ENCODE peak calls at places on chromosome X, in four cellular contexts. P, E, B and R are unnamed samples.
A peak's percentile ranks its signal among the peaks of the same experiment; 100 is the strongest.

GRCh38 chrX:134971926-134972325 is 18.9 kb upstream of the SMIM10 start:
- DNase-seq in E (no peak), P (no peak), B (no peak), R (no peak)

GRCh38 chrX:95728446-95728845 is 956.2 kb upstream of the DIAPH2 start:
- DNase-seq in B (no peak), P (no peak), E (no peak), R (no peak)

GRCh38 chrX:22340022-22340616 is 67.4 kb downstream of the CBLL2 start:
- DNase-seq in E (no peak), P (no peak), B (no peak), R (no peak)

GRCh38 chrX:1093112-1093511 is 119.3 kb downstream of the CRLF2 start:
- DNase-seq in P (no peak), E (no peak), B (no peak), R (no peak)

GRCh38 chrX:7941390-7942042 is 14.3 kb upstream of the PNPLA4 start:
- DNase-seq in E (peak; percentile 3), B (no peak), P (no peak), R (no peak)

GRCh38 chrX:106702636-106703035 is 23.9 kb upstream of the RNF128 start:
- DNase-seq in E (no peak), B (no peak), P (no peak), R (no peak)

GRCh38 chrX:2592279-2592678 is 91.5 kb upstream of the DHRSX start:
- DNase-seq in B (no peak), P (no peak), E (no peak), R (no peak)

GRCh38 chrX:45230410-45230809 is 29.7 kb upstream of the DIPK2B start:
- DNase-seq in E (no peak), B (no peak), P (no peak), R (no peak)

GRCh38 chrX:133649659-133650058 is 234.4 kb upstream of the GPC4 start:
- DNase-seq in P (no peak), E (no peak), B (peak; percentile 60), R (no peak)

GRCh38 chrX:105821471-105822081 is 763 bp upstream of the NRK start:
- DNase-seq in P (no peak), B (peak; percentile 52), E (no peak), R (no peak)

GRCh38 chrX:154548028-154548316 is 552 bp downstream of the IKBKG start:
- DNase-seq in E (no peak), B (no peak), P (no peak), R (no peak)

GRCh38 chrX:13933851-13934250 is 95.8 kb downstream of the GEMIN8 start:
- DNase-seq in B (no peak), P (no peak), E (no peak), R (no peak)

GRCh38 chrX:69107747-69108410 is 57.4 kb downstream of the PJA1 start:
- DNase-seq in B (no peak), P (no peak), E (no peak), R (no peak)

GRCh38 chrX:69109706-69110635 is 55.3 kb downstream of the PJA1 start:
- DNase-seq in B (no peak), E (no peak), P (peak; percentile 25), R (peak; percentile 28)

GRCh38 chrX:69109036-69109663 is 56.1 kb downstream of the PJA1 start:
- DNase-seq in E (no peak), P (no peak), B (no peak), R (no peak)

GRCh38 chrX:69104756-69105434 is 60.4 kb downstream of the PJA1 start:
- DNase-seq in P (no peak), B (no peak), E (peak; percentile 35), R (no peak)

DNA sequence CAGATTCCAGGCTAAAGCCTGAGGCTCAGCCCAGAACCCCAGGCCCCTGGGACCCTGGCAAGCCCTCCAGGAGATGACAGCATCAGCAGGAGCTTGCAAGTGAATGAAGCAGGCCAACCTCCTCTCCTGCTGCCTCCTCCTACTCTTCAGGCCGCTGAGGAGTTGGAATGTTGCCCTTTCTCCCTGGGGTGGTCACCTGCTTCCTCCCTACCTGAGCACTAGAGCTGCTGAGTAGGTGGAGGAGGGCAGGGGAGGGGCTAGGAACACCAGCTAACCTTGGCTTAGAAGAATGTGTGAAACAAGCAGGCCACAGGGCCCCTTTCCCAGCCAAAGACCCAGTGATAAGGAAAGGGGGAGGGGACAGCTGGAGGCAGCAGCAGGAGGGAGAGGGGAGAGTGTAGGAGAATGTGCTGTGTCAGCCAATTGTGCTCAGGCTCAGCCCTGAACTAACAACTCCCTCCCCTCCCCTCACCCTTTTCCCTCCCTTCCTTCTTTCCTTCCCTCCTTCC is 58.0 kb downstream of the PJA1 start:
- DNase-seq in P (peak; percentile 69), B (no peak), E (no peak), R (no peak)
- TF ChIP-seq CEBPB in P (no peak), B (no peak), E (no peak), R (no peak)

DNA sequence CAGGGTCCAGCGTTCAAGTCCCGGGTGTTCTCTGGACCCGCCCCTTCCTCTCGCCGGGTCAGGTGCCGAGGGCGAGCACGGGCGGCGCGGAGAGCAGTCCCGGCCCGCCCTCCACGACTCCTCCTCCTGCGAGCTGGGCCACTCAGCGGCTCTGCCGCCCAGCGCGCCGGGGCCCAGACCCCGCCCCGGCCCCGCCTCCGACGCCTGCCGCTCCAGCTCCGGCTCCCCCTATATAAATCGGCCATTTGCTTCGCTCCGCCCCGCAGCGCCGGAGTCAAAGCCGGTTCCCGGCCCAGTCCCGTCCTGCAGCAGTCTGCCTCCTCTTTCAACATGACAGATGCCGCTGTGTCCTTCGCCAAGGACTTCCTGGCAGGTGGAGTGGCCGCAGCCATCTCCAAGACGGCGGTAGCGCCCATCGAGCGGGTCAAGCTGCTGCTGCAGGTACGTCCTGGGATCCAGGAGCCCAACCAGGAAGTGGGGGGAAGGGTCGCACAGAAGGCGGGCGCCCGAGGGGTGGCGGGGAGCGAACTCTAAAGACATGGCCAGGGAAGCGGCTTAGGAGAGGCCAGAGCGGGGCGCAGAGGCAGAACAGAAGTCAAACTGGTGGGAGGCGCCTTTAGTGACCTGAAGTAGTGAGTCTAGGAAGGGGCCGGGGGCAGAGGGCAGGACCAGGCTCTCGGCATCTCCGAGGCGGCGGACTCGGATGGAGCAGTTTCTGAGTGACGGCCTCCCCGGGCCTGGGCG is at the start of gene SLC25A5:
- DNase-seq in E (peak; percentile 75), B (peak; percentile 82), P (peak; percentile 86), R (no peak)
- TF ChIP-seq POLR2A in E (peak; percentile 91), B (no peak), P (peak; percentile 99), R (peak; percentile 79)

GRCh38 chrX:10110316-10110932 is 46.4 kb upstream of the CLCN4 start:
- DNase-seq in B (no peak), E (no peak), P (no peak), R (no peak)

GRCh38 chrX:10109695-10110094 is 47.1 kb upstream of the CLCN4 start:
- DNase-seq in E (no peak), B (no peak), P (no peak), R (no peak)

GRCh38 chrX:10110984-10111363 is 45.8 kb upstream of the CLCN4 start:
- DNase-seq in P (no peak), B (no peak), E (no peak), R (no peak)

GRCh38 chrX:10112510-10112909 is 44.3 kb upstream of the CLCN4 start:
- DNase-seq in E (no peak), B (no peak), P (no peak), R (no peak)

DNA sequence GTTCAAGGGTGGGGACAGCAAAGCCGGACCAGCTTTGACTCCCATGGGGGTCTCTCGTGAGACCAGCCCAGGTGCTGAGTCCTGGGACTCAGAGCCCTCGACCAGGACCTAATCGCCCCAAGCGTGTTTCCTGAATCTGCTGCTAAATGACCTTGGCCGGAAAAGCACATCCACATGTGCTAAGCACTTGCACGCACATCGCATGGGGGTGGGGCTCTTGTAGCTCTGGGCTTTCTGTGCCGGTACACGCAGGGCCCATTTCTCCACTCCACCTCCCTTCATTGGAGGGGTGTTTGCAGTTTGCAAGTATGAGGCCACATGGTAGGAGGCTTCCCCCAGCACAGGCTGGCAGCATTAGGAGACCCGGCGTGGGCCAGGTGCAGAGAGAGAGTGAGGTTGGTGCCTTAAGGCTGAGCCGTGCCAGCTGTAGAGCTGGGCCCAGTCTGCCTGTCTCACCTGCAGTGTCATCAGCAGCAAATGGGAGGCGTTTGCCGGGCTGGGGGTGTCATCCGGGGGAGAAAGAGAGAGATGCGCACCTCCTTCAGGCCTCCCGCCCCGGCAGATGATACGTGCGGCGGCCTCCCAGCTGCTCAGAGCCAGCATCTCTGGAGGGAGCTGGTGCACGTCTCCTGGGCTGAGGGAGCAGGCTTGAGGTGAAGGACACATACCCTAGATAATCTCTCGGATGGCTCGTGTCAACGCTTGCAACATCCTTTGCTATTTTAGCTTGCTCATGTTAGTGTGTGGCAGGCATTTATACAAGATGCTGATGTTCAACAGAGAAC is 45.2 kb upstream of the CLCN4 start:
- DNase-seq in P (no peak), B (no peak), E (peak; percentile 32), R (no peak)
- TF ChIP-seq FOSL1 in P (no peak), B (no peak), E (no peak), R (no peak)

DNA sequence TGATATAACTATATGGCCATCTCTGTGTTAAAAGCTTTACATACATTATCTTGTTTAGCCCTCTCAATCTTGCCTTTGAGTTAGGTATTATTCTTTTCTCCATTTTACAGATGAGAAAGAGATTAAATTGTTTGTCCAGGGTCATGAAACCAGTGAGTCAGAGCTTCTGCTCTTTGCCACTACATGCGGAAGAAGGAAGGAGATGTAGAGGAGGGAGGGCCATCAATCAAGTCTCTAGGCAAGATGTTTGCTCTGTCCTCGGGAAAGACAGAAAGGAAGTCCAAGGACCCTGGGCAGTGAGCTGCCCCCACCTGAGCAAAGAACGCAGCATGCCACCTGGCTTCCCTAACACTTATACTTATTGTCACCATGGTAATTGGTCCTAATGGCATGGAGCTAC is 133.7 kb upstream of the IL1RAPL2 start:
- DNase-seq in P (no peak), B (no peak), E (no peak), R (no peak)
- TF ChIP-seq CEBPB in P (no peak), B (no peak), E (no peak), R (no peak)

DNA sequence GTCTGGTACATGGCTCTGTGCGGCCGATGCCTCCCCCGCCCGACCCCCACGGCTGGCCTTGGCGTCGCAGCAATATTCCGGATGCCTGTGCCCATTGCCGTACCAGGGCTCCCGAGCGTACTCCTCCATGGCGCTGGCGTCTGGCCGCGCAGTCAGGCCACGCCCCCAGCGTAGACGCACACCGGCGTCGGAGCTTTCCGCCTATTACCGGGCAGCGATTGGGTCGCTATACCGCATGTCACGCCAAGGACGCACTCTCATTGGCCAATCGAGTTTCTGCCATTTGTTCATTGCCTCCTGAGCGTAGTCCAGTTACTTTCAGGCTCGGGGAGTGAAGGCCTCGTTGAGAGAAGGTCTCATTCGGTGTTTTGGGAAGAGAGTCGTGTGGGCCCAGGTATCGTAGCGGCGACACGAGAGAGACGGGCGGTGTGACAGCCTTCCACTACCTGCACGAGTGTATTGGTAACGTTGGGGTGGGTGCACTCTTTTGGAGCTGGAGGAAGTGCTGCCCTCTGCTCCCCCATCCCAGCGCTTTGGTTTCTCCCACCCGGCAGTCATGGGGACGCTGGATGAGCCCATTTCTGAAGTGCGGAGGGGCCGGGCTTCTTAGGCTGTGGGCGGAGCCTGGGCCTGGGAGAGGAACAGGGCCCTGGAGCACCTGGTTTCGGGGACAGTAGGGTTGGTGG is at the start of the genes PQBP1 and TIMM17B:
- DNase-seq in P (peak; percentile 78), E (peak; percentile 93), B (peak; percentile 79), R (peak; percentile 93)
- TF ChIP-seq POLR2A in P (peak; percentile 97), E (peak; percentile 94), B (no peak), R (peak; percentile 62)

GRCh38 chrX:74133156-74133796 is 170.7 kb upstream of the ZCCHC13 start:
- DNase-seq in P (peak; percentile 44), E (peak; percentile 46), B (no peak), R (peak; percentile 10)
- TF ChIP-seq FOSL1 in P (no peak), E (no peak), B (no peak), R (no peak)

GRCh38 chrX:51836823-51837222 is 56.6 kb upstream of the MAGED1 start:
- DNase-seq in P (no peak), B (no peak), E (no peak), R (no peak)
- TF ChIP-seq CEBPB in P (no peak), B (no peak), E (no peak), R (no peak)